ENCODE peak calls at places on chromosomes 5 and 9, in eight cellular contexts. K is activated naive CD8-positive, alpha-beta T cell treated with anti-CD3 and anti-CD28 coated beads, Interleukin-2, amount 50 U/mL, for 24 hours; L is GM13977; W is T1000; Q is T-helper 9 cell; B is thoracic aorta; V is activated CD4-positive, alpha-beta T cell treated with anti-CD3 and anti-CD28 coated beads for 24 hours; S is activated CD4-positive, alpha-beta memory T cell treated with anti-CD3 and anti-CD28 coated beads, Interleukin-2, amount 10 ng/mL, durations not matched to agents 7 days and 5 days. A is an unnamed sample.

GRCh38 chr9:91929331-91929730 is 20.7 kb downstream of the ROR2 start:
- DNase-seq in K (no peak), L (no peak), W (no peak), Q (no peak), B (no peak), V (no peak), S (no peak), A (no peak)

GRCh38 chr5:119340597-119341218 is 15.1 kb upstream of the TNFAIP8 start:
- DNase-seq in K (peak), L (no peak), W (no peak), Q (no peak), B (no peak), V (no peak), S (peak), A (peak)

GRCh38 chr5:81425569-81425968 is 31.6 kb upstream of the ACOT12 start:
- DNase-seq in K (no peak), L (peak), W (no peak), Q (no peak), B (no peak), V (no peak), S (no peak), A (peak)

GRCh38 chr9:132769895-132770774 is 99.9 kb downstream of the GTF3C4 start:
- DNase-seq in K (peak), L (peak), W (no peak), Q (peak), B (no peak), V (peak), S (peak), A (peak)

GRCh38 chr9:107976767-107977166 is 487.2 kb upstream of the KLF4 start:
- DNase-seq in K (no peak), L (no peak), W (no peak), Q (no peak), B (no peak), V (no peak), S (no peak), A (no peak)

GRCh38 chr9:137013571-137013940 is 14.5 kb downstream of the ABCA2 start:
- DNase-seq in K (no peak), L (no peak), W (no peak), Q (no peak), B (no peak), V (no peak), S (no peak), A (no peak)

GRCh38 chr5:133314086-133314485 is 262.3 kb downstream of the HSPA4 start:
- DNase-seq in K (no peak), L (no peak), W (no peak), Q (no peak), B (no peak), V (no peak), S (no peak), A (no peak)

GRCh38 chr5:10719965-10720364 is 41.1 kb downstream of the DAP start:
- DNase-seq in K (no peak), L (no peak), W (peak), Q (no peak), B (no peak), V (no peak), S (no peak), A (no peak)

GRCh38 chr9:114684036-114684435 is 2.0 kb upstream of the TEX48 start:
- DNase-seq in K (no peak), L (no peak), W (no peak), Q (no peak), B (no peak), V (no peak), S (no peak), A (no peak)

GRCh38 chr5:11851402-11851801 is 52.8 kb downstream of the CTNND2 start:
- DNase-seq in K (no peak), L (no peak), W (no peak), Q (no peak), B (no peak), V (no peak), S (no peak), A (no peak)

GRCh38 chr5:138792181-138792808 is 39.1 kb downstream of the CTNNA1 start:
- DNase-seq in K (no peak), L (no peak), W (no peak), Q (no peak), B (no peak), V (no peak), S (no peak), A (no peak)

GRCh38 chr9:79346350-79347020 is 225.3 kb upstream of the TLE4 start:
- DNase-seq in K (no peak), L (no peak), W (no peak), Q (no peak), B (no peak), V (no peak), S (no peak), A (no peak)

GRCh38 chr5:151889614-151890013 is 35.0 kb downstream of the GLRA1 start:
- DNase-seq in K (no peak), L (no peak), W (no peak), Q (no peak), B (no peak), V (no peak), S (no peak), A (no peak)

GRCh38 chr9:130860458-130861316 is 25.6 kb downstream of the ABL1 start:
- DNase-seq in K (no peak), L (no peak), W (peak), Q (no peak), B (peak), V (no peak), S (no peak), A (no peak)